ENCODE peak calls at places on chromosomes 5 and 9, in ten cellular contexts. Z, B, J, K, Y, V, I, H, T and U are unnamed samples.

GRCh38 chr5:175889910-175890684 is 18.7 kb downstream of the CPLX2 start:
- DNase-seq in Z (no peak), B (peak), J (no peak), K (no peak), Y (peak), V (no peak), I (peak), H (no peak), T (no peak), U (peak)

GRCh38 chr5:139908749-139909148 is 113.1 kb downstream of the PSD2 start:
- DNase-seq in Z (peak), B (peak), J (no peak), K (no peak), Y (peak), V (no peak), I (no peak), H (peak), T (peak), U (peak)

GRCh38 chr9:34458967-34459355 is 356 bp downstream of the DNAI1 start:
- DNase-seq in Z (peak), B (no peak), J (no peak), K (no peak), Y (no peak), V (no peak), I (no peak), H (no peak), T (no peak), U (no peak)

GRCh38 chr9:137968235-137968634 is 90.7 kb downstream of the CACNA1B start:
- DNase-seq in Z (peak), B (no peak), J (no peak), K (no peak), Y (peak), V (no peak), I (no peak), H (no peak), T (peak), U (no peak)

GRCh38 chr5:77993799-77994318 is 217.7 kb upstream of the TBCA start:
- DNase-seq in Z (no peak), B (no peak), J (no peak), K (no peak), Y (no peak), V (no peak), I (no peak), H (no peak), T (no peak), U (no peak)

GRCh38 chr9:125659954-125660353 is 47.1 kb downstream of the MAPKAP1 start:
- DNase-seq in Z (no peak), B (no peak), J (no peak), K (no peak), Y (no peak), V (no peak), I (no peak), H (no peak), T (no peak), U (peak)

GRCh38 chr9:19615036-19615435 is 173.8 kb downstream of the SLC24A2 start:
- DNase-seq in Z (no peak), B (no peak), J (no peak), K (no peak), Y (no peak), V (no peak), I (no peak), H (no peak), T (no peak), U (no peak)

GRCh38 chr9:90458485-90458884 is 184.1 kb downstream of the DIRAS2 start:
- DNase-seq in Z (no peak), B (peak), J (no peak), K (no peak), Y (peak), V (no peak), I (peak), H (no peak), T (no peak), U (no peak)

GRCh38 chr9:132878695-132879064 is at the start of gene SPACA9:
- DNase-seq in Z (peak), B (peak), J (peak), K (peak), Y (peak), V (peak), I (peak), H (peak), T (peak), U (peak)

GRCh38 chr5:154761062-154761740 is 6.0 kb downstream of the LARP1 start:
- DNase-seq in Z (no peak), B (no peak), J (no peak), K (no peak), Y (no peak), V (no peak), I (no peak), H (no peak), T (no peak), U (no peak)

DNA sequence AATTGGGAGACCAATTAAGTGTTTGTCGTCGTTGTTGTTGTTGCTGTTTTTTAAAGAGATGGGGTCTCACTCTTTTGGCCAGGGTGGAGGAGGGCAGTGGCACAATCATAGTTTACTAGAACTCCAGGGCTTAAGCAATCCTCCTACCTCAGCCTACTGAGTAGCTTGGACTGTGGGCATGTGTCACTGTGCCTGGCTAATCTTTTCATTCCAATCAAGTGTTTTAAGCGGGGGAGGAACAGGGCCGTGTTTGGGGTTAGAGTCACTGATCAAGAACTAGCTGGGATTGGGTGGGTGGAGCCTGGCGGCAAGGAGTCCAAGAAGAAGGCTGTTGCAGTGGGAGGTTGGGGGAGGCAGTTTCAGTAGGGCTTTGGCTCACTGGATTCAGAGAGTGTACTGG is 13.8 kb downstream of the SNX30 start:
- DNase-seq in Z (no peak), B (no peak), J (no peak), K (no peak), Y (no peak), V (no peak), I (no peak), H (no peak), T (peak), U (no peak)
- TF ChIP-seq POLR2A in Z (no peak), B (no peak), J (no peak), K (no peak), Y (no peak), V (no peak), I (no peak), H (no peak), T (no peak), U (no peak)

GRCh38 chr9:126682928-126683697 is 69.4 kb downstream of the LMX1B start:
- DNase-seq in Z (no peak), B (no peak), J (peak), K (no peak), Y (no peak), V (no peak), I (no peak), H (no peak), T (no peak), U (no peak)
- TF ChIP-seq POLR2A in Z (no peak), B (no peak), J (no peak), K (no peak), Y (no peak), V (no peak), I (no peak), H (no peak), T (no peak), U (no peak)

GRCh38 chr5:179795049-179795862 is 1.5 kb downstream of the LTC4S start:
- DNase-seq in Z (peak), B (no peak), J (no peak), K (no peak), Y (peak), V (no peak), I (no peak), H (peak), T (peak), U (peak)

GRCh38 chr5:179794575-179794974 is 789 bp downstream of the LTC4S start:
- DNase-seq in Z (peak), B (no peak), J (no peak), K (no peak), Y (no peak), V (no peak), I (no peak), H (no peak), T (no peak), U (no peak)

GRCh38 chr5:179796877-179797608 is 3.3 kb downstream of the LTC4S start:
- DNase-seq in Z (peak), B (no peak), J (no peak), K (no peak), Y (no peak), V (no peak), I (no peak), H (peak), T (no peak), U (no peak)

GRCh38 chr5:179797741-179798140 is 4.0 kb downstream of the LTC4S start:
- DNase-seq in Z (peak), B (no peak), J (no peak), K (no peak), Y (no peak), V (no peak), I (no peak), H (no peak), T (no peak), U (no peak)

GRCh38 chr5:179795863-179796833 is 2.4 kb downstream of the LTC4S start:
- DNase-seq in Z (peak), B (peak), J (peak), K (peak), Y (peak), V (peak), I (no peak), H (peak), T (peak), U (peak)
- TF ChIP-seq POLR2A in Z (no peak), B (peak), J (peak), K (peak), Y (no peak), V (peak), I (peak), H (peak), T (no peak), U (peak)

DNA sequence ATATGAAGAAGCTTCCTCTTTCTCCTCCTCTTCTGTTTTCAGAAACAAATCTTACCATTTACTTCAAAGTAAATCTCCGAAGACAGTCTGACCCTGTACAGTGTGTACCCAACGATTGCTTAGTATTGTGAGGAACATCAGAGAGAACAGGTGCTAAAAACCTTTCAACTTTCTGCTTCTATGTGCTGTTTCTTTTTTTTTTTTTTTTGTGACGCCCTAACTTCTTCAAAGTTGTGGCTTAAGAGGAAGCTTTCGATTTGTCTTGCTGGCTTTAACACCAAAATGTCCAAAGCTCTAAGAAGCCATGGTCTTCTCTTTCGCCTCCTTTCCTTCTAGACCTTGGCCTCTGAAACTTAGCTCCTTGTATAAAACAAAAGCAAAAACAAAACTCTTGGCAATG is 1.2 kb downstream of the TNFSF8 start:
- DNase-seq in Z (no peak), B (no peak), J (no peak), K (no peak), Y (no peak), V (no peak), I (no peak), H (no peak), T (no peak), U (no peak)
- TF ChIP-seq POLR2A in Z (peak), B (no peak), J (no peak), K (no peak), Y (no peak), V (no peak), I (no peak), H (no peak), T (no peak), U (no peak)

GRCh38 chr5:138542120-138542955 is 698 bp downstream of the ETF1 start:
- DNase-seq in Z (no peak), B (no peak), J (no peak), K (peak), Y (peak), V (no peak), I (no peak), H (no peak), T (no peak), U (no peak)
- TF ChIP-seq POLR2A in Z (no peak), B (no peak), J (no peak), K (no peak), Y (no peak), V (no peak), I (no peak), H (no peak), T (no peak), U (no peak)

GRCh38 chr5:415928-416635 is 26.9 kb upstream of the EXOC3 start:
- DNase-seq in Z (peak), B (no peak), J (no peak), K (no peak), Y (no peak), V (no peak), I (no peak), H (no peak), T (peak), U (peak)
- TF ChIP-seq POLR2A in Z (no peak), B (no peak), J (no peak), K (no peak), Y (no peak), V (no peak), I (no peak), H (no peak), T (no peak), U (peak)